ENCODE peak calls at places on chromosomes 11 and 22, in nine cellular contexts. W, K, E, D, P, F, J, Y and I are unnamed samples.

GRCh38 chr22:36463783-36464184 is 17.7 kb downstream of the TXN2 start:
- DNase-seq in W (no peak), K (no peak), E (peak; percentile 76), D (peak; percentile 89), P (no peak), F (no peak), J (no peak), Y (no peak), I (no peak)

GRCh38 chr11:20397281-20397680 is 9.8 kb downstream of the PRMT3 start:
- DNase-seq in W (no peak), K (peak; percentile 50), E (no peak), D (no peak), P (no peak), F (peak; percentile 55), J (peak; percentile 48), Y (no peak), I (no peak)

GRCh38 chr11:29271616-29272015 is 745.2 kb downstream of the KCNA4 start:
- DNase-seq in W (no peak), K (no peak), E (no peak), D (no peak), P (no peak), F (no peak), J (peak; percentile 74), Y (no peak), I (no peak)

GRCh38 chr11:17208257-17208999 is 642 bp upstream of the PIK3C2A start:
- DNase-seq in W (no peak), K (no peak), E (no peak), D (no peak), P (peak; percentile 74), F (peak; percentile 66), J (peak; percentile 82), Y (no peak), I (no peak)

GRCh38 chr11:3123761-3124733 is 41.1 kb downstream of the OSBPL5 start:
- DNase-seq in W (peak; percentile 69), K (peak; percentile 99), E (peak; percentile 94), D (peak; percentile 90), P (no peak), F (peak; percentile 94), J (peak; percentile 95), Y (no peak), I (no peak)

GRCh38 chr11:5966958-5967357 is 1.3 kb downstream of the OR56A5 start:
- DNase-seq in W (no peak), K (no peak), E (no peak), D (no peak), P (no peak), F (no peak), J (no peak), Y (no peak), I (no peak)

GRCh38 chr11:103317118-103317517 is 207.9 kb downstream of the DYNC2H1 start:
- DNase-seq in W (no peak), K (no peak), E (no peak), D (no peak), P (no peak), F (no peak), J (peak; percentile 34), Y (no peak), I (no peak)

GRCh38 chr11:6319879-6320410 is 356 bp downstream of the CAVIN3 start:
- DNase-seq in W (peak; percentile 90), K (peak; percentile 97), E (peak; percentile 92), D (peak; percentile 96), P (peak; percentile 71), F (no peak), J (peak; percentile 94), Y (no peak), I (no peak)

DNA sequence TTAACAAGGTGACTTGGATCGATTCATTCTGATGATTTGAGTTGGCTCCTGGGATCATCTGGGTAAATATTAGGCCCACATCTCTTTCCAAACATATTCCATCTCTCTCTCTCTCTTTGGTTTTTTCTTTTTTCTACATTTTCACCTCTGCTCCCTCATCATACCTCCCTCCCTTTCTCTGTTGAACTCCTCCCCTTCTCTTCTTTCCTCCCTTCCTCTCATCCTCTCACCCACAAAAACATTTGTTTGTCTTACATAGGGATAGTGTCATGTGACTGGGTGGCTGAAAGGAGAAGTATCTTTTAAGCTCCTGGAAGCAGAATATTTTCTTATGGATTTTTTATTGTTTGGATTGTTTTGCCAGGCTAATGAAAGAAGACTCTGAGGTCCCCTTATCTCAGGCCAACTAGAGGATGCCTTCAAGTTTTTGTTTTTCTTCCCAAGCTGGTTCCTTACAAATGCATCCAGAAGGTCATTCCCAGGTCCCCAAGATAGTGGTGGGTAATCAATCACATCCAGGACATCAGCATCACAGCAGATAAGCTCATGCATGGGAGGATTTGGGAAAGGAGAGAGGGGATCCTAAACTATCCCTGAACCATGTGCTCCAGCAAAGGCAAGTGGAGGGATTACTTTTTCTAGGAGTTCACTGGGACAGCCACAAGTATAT is 20.8 kb downstream of the FZD4 start:
- DNase-seq in W (no peak), K (peak; percentile 34), E (no peak), D (no peak), P (no peak), F (peak; percentile 37), J (peak; percentile 71), Y (no peak), I (no peak)
- H3K27ac ChIP-seq in W (peak overlapping the region; percentile 76), K (no peak overlapping the region), E (no peak overlapping the region), D (no peak overlapping the region), P (no peak overlapping the region), F (peak overlapping the region; percentile 62), J (no peak overlapping the region), Y (no peak overlapping the region), I (no peak overlapping the region)

DNA sequence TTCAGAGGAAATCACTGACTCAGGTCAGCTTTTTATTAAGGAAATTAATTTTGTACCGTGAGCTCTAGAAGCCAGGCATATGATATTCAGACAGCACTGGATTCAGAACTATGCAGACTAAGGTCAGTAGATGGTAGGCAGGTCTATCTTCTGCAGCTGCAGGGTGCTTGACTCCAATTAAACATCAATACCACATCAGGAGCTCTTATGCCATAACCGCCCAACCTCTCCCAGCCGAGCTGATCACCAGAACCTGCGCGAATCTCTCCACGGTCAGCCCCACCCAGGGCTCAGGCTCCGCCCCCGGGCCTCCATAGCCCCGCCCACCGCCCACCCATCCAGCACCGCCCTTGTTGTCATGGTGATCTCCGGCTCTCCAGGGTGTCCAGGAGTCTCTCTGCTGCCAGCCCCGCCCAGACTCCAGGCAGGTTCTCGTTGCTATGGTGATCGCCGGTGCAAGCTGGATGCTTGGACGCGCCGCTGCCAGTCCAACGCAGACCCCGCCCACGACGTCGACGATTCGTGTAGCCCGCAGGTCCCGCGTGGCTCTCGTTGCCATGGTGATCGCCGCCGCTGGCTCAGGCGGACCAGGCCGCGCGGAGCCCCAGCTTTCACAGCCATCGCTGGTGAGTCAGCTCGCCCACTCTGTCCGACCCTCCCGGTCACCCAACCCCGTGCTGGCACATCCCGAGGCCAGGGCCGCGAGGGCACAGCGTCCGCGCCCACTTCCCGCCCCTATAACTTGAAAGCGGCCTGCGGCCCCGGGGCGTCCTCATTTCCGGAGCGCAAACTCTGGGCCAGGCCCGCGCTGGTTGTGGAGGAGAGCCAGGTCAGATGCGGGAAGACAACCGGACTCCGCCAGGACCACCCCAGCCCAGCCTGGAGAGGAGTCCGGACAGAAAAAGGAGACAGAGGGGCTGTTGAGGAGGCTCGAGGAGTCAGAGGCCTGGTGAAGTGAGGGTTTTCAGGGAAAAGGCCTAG is at the start of gene RAB36:
- DNase-seq in W (peak; percentile 99), K (peak; percentile 97), E (peak; percentile 96), D (peak; percentile 99), P (peak; percentile 98), F (peak; percentile 93), J (peak; percentile 99), Y (peak; percentile 98), I (peak; percentile 98)
- H3K4me1 ChIP-seq in W (peaks cover 4% of the 10 kb centered on the region), K (peaks cover 24% of the 10 kb centered on the region), E (peaks cover 9% of the 10 kb centered on the region), D (no peaks in the 10 kb centered on the region), P (peaks cover 24% of the 10 kb centered on the region), F (peaks cover 25% of the 10 kb centered on the region), J (peaks cover 4% of the 10 kb centered on the region), Y (peaks cover 10% of the 10 kb centered on the region), I (peaks cover 33% of the 10 kb centered on the region)

GRCh38 chr11:30314625-30315024 is 8.3 kb upstream of the ARL14EP start:
- DNase-seq in W (no peak), K (no peak), E (no peak), D (no peak), P (no peak), F (peak; percentile 7), J (no peak), Y (no peak), I (no peak)

GRCh38 chr11:30312243-30312642 is 10.7 kb upstream of the ARL14EP start:
- DNase-seq in W (no peak), K (no peak), E (no peak), D (no peak), P (no peak), F (no peak), J (no peak), Y (no peak), I (no peak)

GRCh38 chr11:30316237-30316636 is 6.7 kb upstream of the ARL14EP start:
- DNase-seq in W (no peak), K (no peak), E (no peak), D (no peak), P (no peak), F (no peak), J (peak; percentile 20), Y (no peak), I (no peak)

GRCh38 chr11:30311189-30311588 is 11.7 kb upstream of the ARL14EP start:
- DNase-seq in W (no peak), K (no peak), E (no peak), D (no peak), P (no peak), F (no peak), J (no peak), Y (no peak), I (no peak)

DNA sequence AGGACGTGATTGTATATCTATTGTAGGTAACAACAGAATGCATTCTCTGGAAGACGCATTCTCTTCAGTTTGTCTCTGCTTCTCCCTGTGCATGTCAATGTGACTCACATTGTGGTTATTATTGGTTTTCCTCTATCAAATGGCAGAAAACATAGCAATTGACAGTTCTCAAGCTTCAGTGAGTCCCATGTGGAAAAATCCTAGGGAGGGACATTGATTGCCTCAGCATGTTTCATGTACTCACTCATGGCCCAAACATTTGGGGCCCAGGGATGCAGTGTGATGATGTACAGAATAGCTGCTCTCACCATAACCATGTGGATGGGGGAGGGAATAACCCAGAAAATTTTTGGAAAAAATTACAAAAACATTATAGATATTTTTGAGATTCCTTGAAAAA is 9.3 kb upstream of the ARL14EP start:
- DNase-seq in W (no peak), K (no peak), E (no peak), D (no peak), P (no peak), F (no peak), J (no peak), Y (no peak), I (no peak)
- H3K27ac ChIP-seq in W (no peak overlapping the region), K (no peak overlapping the region), E (no peak overlapping the region), D (no peak overlapping the region), P (no peak overlapping the region), F (no peak overlapping the region), J (no peak overlapping the region), Y (no peak overlapping the region), I (no peak overlapping the region)

GRCh38 chr11:961921-962320 is 36.3 kb downstream of the AP2A2 start:
- DNase-seq in W (no peak), K (peak; percentile 45), E (no peak), D (no peak), P (no peak), F (no peak), J (no peak), Y (no peak), I (no peak)

GRCh38 chr11:962743-963142 is 37.1 kb downstream of the AP2A2 start:
- DNase-seq in W (no peak), K (peak; percentile 53), E (no peak), D (no peak), P (no peak), F (no peak), J (no peak), Y (no peak), I (no peak)

GRCh38 chr11:959608-960007 is 33.9 kb downstream of the AP2A2 start:
- DNase-seq in W (no peak), K (no peak), E (no peak), D (no peak), P (no peak), F (no peak), J (no peak), Y (no peak), I (no peak)

GRCh38 chr11:965206-965775 is 39.6 kb downstream of the AP2A2 start:
- DNase-seq in W (no peak), K (peak; percentile 53), E (peak; percentile 4), D (no peak), P (no peak), F (no peak), J (no peak), Y (no peak), I (no peak)

GRCh38 chr11:963852-964251 is 38.2 kb downstream of the AP2A2 start:
- DNase-seq in W (no peak), K (peak; percentile 22), E (peak; percentile 22), D (no peak), P (no peak), F (no peak), J (no peak), Y (no peak), I (no peak)
- H3K4me1 ChIP-seq in W (peaks cover 1% of the 10 kb centered on the region), K (peaks cover 3% of the 10 kb centered on the region), E (no peaks in the 10 kb centered on the region), D (no peaks in the 10 kb centered on the region), P (no peaks in the 10 kb centered on the region), F (peaks cover 6% of the 10 kb centered on the region), J (no peaks in the 10 kb centered on the region), Y (no peaks in the 10 kb centered on the region), I (no peaks in the 10 kb centered on the region)